ENCODE peak calls at places on chromosomes 5 and 9, in five cellular contexts. W is A172, E is retina, G is aorta, Z is HAP-1. T is an unnamed sample.

GRCh38 chr5:128062172-128062746 is 21.3 kb upstream of the SLC12A2 start:
- DNase-seq in Z (no peak), W (peak), G (no peak), E (no peak), T (no peak)

GRCh38 chr5:141914797-141915196 is 8.9 kb upstream of the DELE1 start:
- DNase-seq in G (no peak), Z (no peak), E (no peak), W (no peak), T (no peak)

GRCh38 chr9:38016375-38017120 is 52.5 kb downstream of the SHB start:
- DNase-seq in W (peak), E (peak), Z (peak), G (no peak), T (no peak)

GRCh38 chr9:20227166-20227874 is 395.0 kb downstream of the MLLT3 start:
- DNase-seq in W (no peak), G (no peak), Z (no peak), E (no peak), T (no peak)

GRCh38 chr9:137607141-137607857 is 1.8 kb downstream of the ARRDC1 start:
- DNase-seq in E (peak), G (no peak), W (no peak), Z (no peak), T (no peak)

GRCh38 chr5:72355706-72356299 is 35.6 kb downstream of the PTCD2 start:
- DNase-seq in Z (peak), E (peak), W (peak), G (peak), T (no peak)

GRCh38 chr5:128736567-128736966 is 198.5 kb upstream of the FBN2 start:
- DNase-seq in G (no peak), Z (peak), W (peak), E (no peak), T (no peak)

GRCh38 chr9:134947265-134947955 is 29.7 kb upstream of the FCN1 start:
- DNase-seq in E (peak), G (peak), Z (no peak), W (no peak), T (no peak)

GRCh38 chr9:134712922-134713321 is 71.3 kb downstream of the COL5A1 start:
- DNase-seq in Z (no peak), W (no peak), G (no peak), E (no peak), T (no peak)

GRCh38 chr5:39670955-39671354 is 246.2 kb upstream of the DAB2 start:
- DNase-seq in G (no peak), Z (no peak), W (no peak), E (no peak), T (no peak)

GRCh38 chr5:173325091-173325698 is 3.0 kb downstream of the STC2 start:
- DNase-seq in G (no peak), E (no peak), Z (no peak), W (no peak), T (no peak)